ENCODE peak calls at places on chromosomes 12 and 14, in four cellular contexts. G is lower lobe of right lung; J is testis; N is CD4-positive, alpha-beta T cell. T is an unnamed sample.

GRCh38 chr14:93496856-93497255 is 66.1 kb downstream of the UNC79 start:
- DNase-seq in G (no peak), N (no peak), J (no peak), T (no peak)

GRCh38 chr12:26845057-26845666 is 12.2 kb upstream of the ITPR2 start:
- DNase-seq in G (peak), N (no peak), J (peak), T (no peak)

GRCh38 chr12:53123578-53124351 is 20.5 kb downstream of the SOAT2 start:
- DNase-seq in G (no peak), N (no peak), J (no peak), T (no peak)

GRCh38 chr14:74203546-74203945 is 35.7 kb upstream of the VSX2 start:
- DNase-seq in N (no peak), J (no peak), G (no peak), T (no peak)

GRCh38 chr12:96101806-96102205 is 66.4 kb upstream of the LTA4H start:
- DNase-seq in J (no peak), G (no peak), N (no peak), T (no peak)

GRCh38 chr14:91373591-91374245 is 43.9 kb downstream of the CCDC88C start:
- DNase-seq in J (no peak), N (peak), G (no peak), T (peak)

GRCh38 chr12:102484017-102484731 is 3.8 kb upstream of the IGF1 start:
- DNase-seq in N (peak), J (peak), G (peak), T (peak)

GRCh38 chr12:104699489-104700194 is 242.9 kb downstream of the CHST11 start:
- DNase-seq in J (no peak), G (no peak), N (no peak), T (no peak)

GRCh38 chr14:25111061-25111601 is 61.2 kb upstream of the STXBP6 start:
- DNase-seq in N (no peak), G (no peak), J (no peak), T (no peak)

GRCh38 chr14:81903477-81903876 is 369.8 kb upstream of the SEL1L start:
- DNase-seq in J (no peak), N (no peak), G (no peak), T (no peak)

GRCh38 chr12:50201987-50202521 is 34.9 kb upstream of the CERS5 start:
- DNase-seq in G (no peak), N (no peak), J (no peak), T (no peak)

GRCh38 chr12:99390707-99391106 is 256.8 kb upstream of the GARIN6 start:
- DNase-seq in G (no peak), J (peak), N (no peak), T (no peak)

GRCh38 chr12:53101931-53102781 is 1.1 kb upstream of the SOAT2 start:
- DNase-seq in J (no peak), N (no peak), G (no peak), T (no peak)

GRCh38 chr14:52032196-52032865 is 36.5 kb downstream of the NID2 start:
- DNase-seq in J (no peak), N (no peak), G (no peak), T (no peak)

GRCh38 chr14:94011795-94012194 is 14.3 kb upstream of the OTUB2 start:
- DNase-seq in N (no peak), J (no peak), G (no peak), T (peak)

GRCh38 chr14:99028521-99028920 is 243.5 kb downstream of the BCL11B start:
- DNase-seq in N (no peak), J (no peak), G (no peak), T (no peak)

GRCh38 chr14:92352158-92352985 is 29.4 kb downstream of the SLC24A4 start:
- DNase-seq in J (peak), G (no peak), N (no peak), T (peak)

GRCh38 chr14:59349154-59349772 is 115.9 kb downstream of the GPR135 start:
- DNase-seq in G (no peak), N (no peak), J (no peak), T (no peak)

GRCh38 chr12:2944401-2945047 is 14.7 kb upstream of the TEAD4 start:
- DNase-seq in N (peak), G (peak), J (peak), T (peak)

GRCh38 chr12:58140395-58140794 is 199.0 kb downstream of the ATP23 start:
- DNase-seq in N (no peak), J (no peak), G (no peak), T (no peak)

GRCh38 chr14:79986251-79986650 is 225.1 kb downstream of the DIO2 start:
- DNase-seq in G (no peak), J (no peak), N (no peak), T (no peak)

GRCh38 chr12:55698241-55698955 is 9.3 kb downstream of the ITGA7 start:
- DNase-seq in N (no peak), J (no peak), G (peak), T (no peak)

GRCh38 chr14:47186491-47186890 is 488.9 kb downstream of the MDGA2 start:
- DNase-seq in N (no peak), G (no peak), J (no peak), T (no peak)

GRCh38 chr12:112349440-112349839 is 32.8 kb downstream of the HECTD4 start:
- DNase-seq in N (no peak), G (no peak), J (no peak), T (no peak)

GRCh38 chr14:68361231-68361630 is 431.6 kb downstream of the ZFP36L1 start:
- DNase-seq in G (no peak), J (no peak), N (no peak), T (no peak)

GRCh38 chr12:1656894-1657293 is 27.9 kb downstream of the WNT5B start:
- DNase-seq in J (no peak), N (no peak), G (no peak), T (no peak)

GRCh38 chr14:30550335-30550734 is 8.6 kb upstream of the G2E3 start:
- DNase-seq in G (no peak), N (no peak), J (no peak), T (no peak)

GRCh38 chr12:66602483-66603143 is 76.3 kb downstream of the GRIP1 start:
- DNase-seq in N (no peak), G (no peak), J (no peak), T (no peak)

GRCh38 chr14:28785096-28785952 is 18.7 kb downstream of the FOXG1 start:
- DNase-seq in J (peak), N (no peak), G (no peak), T (no peak)

GRCh38 chr14:70692210-70692609 is 50.5 kb downstream of the TTC9 start:
- DNase-seq in N (no peak), J (peak), G (peak), T (no peak)

GRCh38 chr12:7142057-7142644 is 12.0 kb downstream of the CLSTN3 start:
- DNase-seq in G (peak), J (peak), N (peak), T (peak)

GRCh38 chr14:29648045-29648444 is 279.6 kb downstream of the PRKD1 start:
- DNase-seq in N (no peak), J (no peak), G (no peak), T (no peak)

GRCh38 chr12:93178154-93178878 is 199.4 kb upstream of the NUDT4 start:
- DNase-seq in J (no peak), N (no peak), G (no peak), T (no peak)

GRCh38 chr14:93045211-93045674 is 70.5 kb downstream of the ITPK1 start:
- DNase-seq in G (no peak), N (no peak), J (peak), T (no peak)

GRCh38 chr14:105281354-105282097 is 19.3 kb downstream of the BRF1 start:
- DNase-seq in J (peak), N (no peak), G (no peak), T (peak)

GRCh38 chr12:119876761-119877638 is at the start of gene CIT:
- DNase-seq in N (peak), G (peak), J (peak), T (peak)

DNA sequence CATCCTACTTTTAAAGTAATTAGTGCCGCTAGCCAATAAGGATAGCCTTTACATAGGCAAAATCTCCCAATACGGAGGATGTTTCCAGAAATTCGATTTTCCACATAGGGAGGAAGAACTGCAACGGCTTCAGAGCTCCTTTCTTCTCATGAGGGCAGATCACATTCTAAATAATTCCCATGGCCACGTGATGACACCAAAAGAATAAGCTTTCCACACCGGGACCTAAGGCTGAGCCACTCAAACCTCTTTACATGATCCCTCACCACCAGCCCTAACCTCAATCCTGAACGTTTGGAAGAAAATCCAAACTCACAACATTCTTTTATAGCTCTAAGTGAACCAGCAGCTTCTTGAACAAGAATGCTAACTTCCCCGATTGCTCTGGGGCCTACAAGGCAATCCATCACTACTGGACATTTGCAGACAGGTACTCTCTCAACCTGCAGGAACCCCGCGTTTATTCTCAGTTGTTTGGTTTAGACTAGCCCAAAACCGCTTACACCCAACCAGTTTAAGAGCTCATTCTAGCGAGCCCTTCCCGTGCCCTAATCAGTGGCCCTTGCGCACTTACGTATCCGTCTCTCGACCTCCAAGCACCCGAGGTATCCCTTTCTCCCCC is 879 bp downstream of the CAPRIN2 start:
- DNase-seq in N (no peak), J (no peak), G (no peak), T (no peak)
- H3K27ac ChIP-seq in N (peak), J (peak), G (peak), T (peak)

GRCh38 chr14:100035700-100036099 is 29.5 kb upstream of the EVL start:
- DNase-seq in G (no peak), J (no peak), N (no peak), T (no peak)
- H3K27ac ChIP-seq in G (no peak), J (no peak), N (no peak), T (no peak)

DNA sequence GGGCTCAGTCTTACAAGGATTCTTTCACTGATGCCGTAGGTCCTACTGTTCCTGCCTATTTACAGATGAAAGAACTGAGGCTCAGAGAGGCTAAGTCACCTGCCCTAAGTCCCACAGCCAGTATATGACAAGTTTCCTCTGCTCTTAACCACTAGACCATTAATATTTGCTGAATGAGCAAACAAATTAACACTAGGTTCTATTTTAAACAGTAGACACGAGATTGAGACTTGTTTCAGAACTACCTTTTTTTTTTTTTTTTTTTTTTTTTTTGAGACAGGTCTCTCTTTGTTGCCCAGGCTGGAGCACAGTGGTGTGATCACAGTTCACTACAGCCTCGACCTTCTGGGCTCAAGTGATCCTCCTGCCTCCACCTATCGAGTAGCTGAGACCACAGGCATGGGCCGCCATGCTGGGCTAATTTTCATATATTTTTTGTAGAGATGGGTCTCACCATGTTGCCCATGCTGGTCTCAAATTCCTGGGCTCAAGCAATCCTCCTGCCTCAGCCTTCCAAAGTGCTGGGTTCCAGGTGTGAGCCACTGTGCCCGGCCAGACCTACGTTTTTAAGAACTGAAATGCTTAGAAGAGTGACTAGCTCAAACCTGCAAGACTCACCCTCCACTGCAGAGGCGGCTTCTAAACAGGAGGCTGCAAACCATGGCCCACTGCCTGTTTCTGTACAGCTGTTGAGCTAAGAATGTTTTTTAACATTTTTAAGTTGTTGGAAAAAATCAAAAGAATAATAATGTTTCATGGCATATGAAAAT is 12.9 kb downstream of the SYNE3 start:
- DNase-seq in G (no peak), N (no peak), J (no peak), T (no peak)
- H3K27ac ChIP-seq in G (no peak), N (no peak), J (peak), T (peak)

GRCh38 chr12:14402697-14403096 is 37.2 kb downstream of the ATF7IP start:
- DNase-seq in J (no peak), G (no peak), N (no peak), T (no peak)
- H3K27ac ChIP-seq in J (no peak), G (no peak), N (no peak), T (peak)

GRCh38 chr12:132812631-132813305 is 15.9 kb downstream of the GOLGA3 start:
- DNase-seq in G (no peak), N (no peak), J (no peak), T (no peak)
- H3K27ac ChIP-seq in G (no peak), N (no peak), J (no peak), T (no peak)

DNA sequence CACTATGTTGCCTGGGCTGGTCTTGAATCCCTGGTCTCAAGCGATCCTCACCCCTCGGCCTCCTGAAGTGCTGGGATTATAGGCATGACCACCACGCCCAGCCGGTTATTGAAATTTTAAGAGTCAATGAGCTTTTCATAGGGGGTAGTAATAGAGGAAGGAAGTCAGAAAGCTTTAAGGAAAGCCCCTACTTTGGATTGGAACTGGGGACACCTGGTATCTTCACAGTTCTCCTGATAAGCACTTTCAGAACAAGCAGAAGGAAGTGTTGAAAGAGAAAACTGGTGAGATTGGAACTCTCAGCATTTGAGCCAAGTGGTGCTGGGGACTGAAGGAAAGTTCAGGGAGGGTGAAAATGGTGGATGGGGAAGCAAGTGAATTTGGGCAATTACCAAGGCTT is 5.1 kb downstream of the SLC4A8 start:
- DNase-seq in N (no peak), J (no peak), G (no peak), T (no peak)
- H3K27ac ChIP-seq in N (no peak), J (no peak), G (no peak), T (no peak)

DNA sequence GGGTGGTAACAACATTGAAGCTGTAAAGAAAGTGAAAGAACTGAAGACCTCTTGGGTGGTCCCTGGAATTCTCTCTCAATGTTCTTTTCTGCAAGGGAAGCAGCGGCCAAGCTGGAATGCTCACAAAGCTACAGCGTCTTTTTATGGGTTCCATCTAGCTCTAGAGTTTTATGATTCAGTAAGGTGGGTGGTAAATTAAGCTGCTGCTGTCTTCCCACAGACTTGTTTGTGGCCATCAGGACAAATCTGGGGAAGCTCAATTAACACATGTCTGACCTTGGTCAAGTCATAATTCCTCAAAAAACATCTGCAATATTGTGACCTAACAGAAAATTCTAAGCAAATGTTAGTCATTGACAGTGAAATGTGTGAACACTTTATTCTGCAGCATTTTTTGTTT is 139.1 kb downstream of the MED13L start:
- DNase-seq in N (no peak), G (no peak), J (peak), T (no peak)
- H3K27ac ChIP-seq in N (no peak), G (no peak), J (no peak), T (no peak)

GRCh38 chr14:101865288-101865687 is 99.1 kb upstream of the DYNC1H1 start:
- DNase-seq in J (no peak), G (no peak), N (no peak), T (no peak)
- H3K27ac ChIP-seq in J (no peak), G (no peak), N (no peak), T (no peak)

DNA sequence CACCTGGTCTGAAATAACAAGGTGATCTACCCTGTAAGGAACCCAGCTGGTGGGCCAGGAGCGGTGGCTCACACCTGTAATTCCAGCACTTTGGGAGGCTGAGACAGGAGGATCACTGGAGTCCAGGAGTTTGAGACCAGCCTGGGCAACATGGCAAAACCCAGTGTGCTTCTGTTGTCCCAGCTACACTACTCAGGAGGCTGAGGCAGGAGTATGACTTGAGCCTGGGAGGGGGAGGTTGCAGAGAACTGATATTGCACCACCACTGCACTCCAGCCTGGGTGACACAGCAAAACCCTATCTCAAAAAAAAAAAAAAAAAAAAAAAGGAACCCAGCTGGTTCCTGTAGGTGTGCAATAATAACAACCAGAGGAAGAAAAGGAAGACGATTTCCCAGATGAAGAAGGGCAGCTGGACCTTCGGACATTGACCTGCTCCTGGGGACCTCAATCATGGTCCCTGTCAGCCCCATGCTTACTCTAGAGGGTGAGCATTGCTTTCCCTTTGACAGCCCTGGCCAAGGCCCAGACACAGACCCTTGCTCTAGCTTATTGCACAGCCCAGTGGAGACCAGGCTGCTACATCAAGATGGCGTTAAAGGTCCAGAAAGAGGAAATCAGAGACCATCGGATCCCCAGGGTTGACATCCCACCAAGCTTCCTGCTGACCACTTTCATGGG is 5.4 kb downstream of the FOS start:
- DNase-seq in N (no peak), J (no peak), G (peak), T (no peak)
- H3K27ac ChIP-seq in N (no peak), J (no peak), G (peak), T (no peak)

GRCh38 chr12:68495666-68496065 is 115.0 kb upstream of the RAP1B start:
- DNase-seq in J (no peak), G (no peak), N (no peak), T (no peak)

GRCh38 chr12:68497112-68497511 is 113.6 kb upstream of the RAP1B start:
- DNase-seq in J (no peak), N (no peak), G (no peak), T (no peak)

GRCh38 chr12:68498736-68499135 is 112.0 kb upstream of the RAP1B start:
- DNase-seq in N (no peak), G (no peak), J (no peak), T (no peak)

GRCh38 chr12:68499616-68500015 is 111.1 kb upstream of the RAP1B start:
- DNase-seq in J (no peak), N (no peak), G (no peak), T (no peak)

DNA sequence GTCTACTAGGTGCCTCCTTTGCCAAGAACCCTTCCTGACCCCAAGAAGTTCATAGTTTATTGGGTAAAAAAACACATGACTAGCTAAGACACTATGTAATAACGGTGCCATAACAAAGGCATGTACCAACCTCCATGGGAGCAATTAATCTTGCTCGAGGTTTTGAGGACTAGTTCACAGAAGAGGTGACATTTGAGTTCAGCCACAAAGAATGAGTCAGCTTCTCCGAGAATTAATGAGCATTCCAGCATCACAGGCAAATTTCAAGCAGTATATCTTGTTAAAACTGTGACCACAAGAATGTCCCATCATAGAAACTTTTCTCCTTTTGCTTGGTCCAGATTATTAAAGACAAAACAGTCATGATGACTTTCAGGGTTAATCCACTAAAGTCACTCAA is 113.0 kb upstream of the RAP1B start:
- DNase-seq in N (no peak), J (no peak), G (no peak), T (no peak)
- H3K27ac ChIP-seq in N (no peak), J (no peak), G (no peak), T (no peak)

T was measured in CD4-positive, CD25-positive, alpha-beta regulatory T cell.